ENCODE peak calls at places on chromosome 2, in ten cellular contexts. One of them, this sample, is unnamed.

GRCh38 chr2:234580686-234581085 is 83.8 kb upstream of the ARL4C start:
- DNase-seq in AG09319: no peak
- DNase-seq in fibroblast of the aortic adventitia: no peak
- DNase-seq in bronchial epithelial cell: no peak
- DNase-seq in naive thymus-derived CD8-positive, alpha-beta T cell: no peak
- DNase-seq in right atrium auricular region: no peak
- DNase-seq in AG08395: no peak
- DNase-seq in activated CD4-positive, CD25-positive, alpha-beta regulatory T cell: no peak
- DNase-seq in colonic mucosa: no peak
- DNase-seq in HEK293T: no peak
- DNase-seq in this sample: no peak

GRCh38 chr2:112020561-112020960 is 34.5 kb upstream of the TMEM87B start:
- DNase-seq in AG09319: no peak
- DNase-seq in fibroblast of the aortic adventitia: no peak
- DNase-seq in bronchial epithelial cell: no peak
- DNase-seq in naive thymus-derived CD8-positive, alpha-beta T cell: no peak
- DNase-seq in right atrium auricular region: no peak
- DNase-seq in AG08395: no peak
- DNase-seq in activated CD4-positive, CD25-positive, alpha-beta regulatory T cell: no peak
- DNase-seq in colonic mucosa: no peak
- DNase-seq in HEK293T: peak
- DNase-seq in this sample: no peak

GRCh38 chr2:9445089-9445488 is 21.6 kb downstream of the CPSF3 start:
- DNase-seq in AG09319: no peak
- DNase-seq in fibroblast of the aortic adventitia: no peak
- DNase-seq in bronchial epithelial cell: no peak
- DNase-seq in naive thymus-derived CD8-positive, alpha-beta T cell: no peak
- DNase-seq in right atrium auricular region: no peak
- DNase-seq in AG08395: no peak
- DNase-seq in activated CD4-positive, CD25-positive, alpha-beta regulatory T cell: no peak
- DNase-seq in colonic mucosa: no peak
- DNase-seq in HEK293T: no peak
- DNase-seq in this sample: no peak

GRCh38 chr2:186641807-186642321 is 52.0 kb upstream of the FAM171B start:
- DNase-seq in AG09319: peak
- DNase-seq in fibroblast of the aortic adventitia: peak
- DNase-seq in bronchial epithelial cell: peak
- DNase-seq in naive thymus-derived CD8-positive, alpha-beta T cell: peak
- DNase-seq in right atrium auricular region: no peak
- DNase-seq in AG08395: peak
- DNase-seq in activated CD4-positive, CD25-positive, alpha-beta regulatory T cell: no peak
- DNase-seq in colonic mucosa: peak
- DNase-seq in HEK293T: peak
- DNase-seq in this sample: peak

GRCh38 chr2:105100064-105100840 is 62.4 kb downstream of the MRPS9 start:
- DNase-seq in AG09319: no peak
- DNase-seq in fibroblast of the aortic adventitia: no peak
- DNase-seq in bronchial epithelial cell: peak
- DNase-seq in naive thymus-derived CD8-positive, alpha-beta T cell: no peak
- DNase-seq in right atrium auricular region: no peak
- DNase-seq in AG08395: no peak
- DNase-seq in activated CD4-positive, CD25-positive, alpha-beta regulatory T cell: no peak
- DNase-seq in colonic mucosa: no peak
- DNase-seq in HEK293T: no peak
- DNase-seq in this sample: no peak

GRCh38 chr2:222883420-222883819 is 22.6 kb downstream of the ACSL3 start:
- DNase-seq in AG09319: no peak
- DNase-seq in fibroblast of the aortic adventitia: peak
- DNase-seq in bronchial epithelial cell: no peak
- DNase-seq in naive thymus-derived CD8-positive, alpha-beta T cell: no peak
- DNase-seq in right atrium auricular region: no peak
- DNase-seq in AG08395: no peak
- DNase-seq in activated CD4-positive, CD25-positive, alpha-beta regulatory T cell: no peak
- DNase-seq in colonic mucosa: no peak
- DNase-seq in HEK293T: no peak
- DNase-seq in this sample: no peak

GRCh38 chr2:222239945-222240675 is 58.7 kb downstream of the PAX3 start:
- DNase-seq in AG09319: no peak
- DNase-seq in fibroblast of the aortic adventitia: no peak
- DNase-seq in bronchial epithelial cell: no peak
- DNase-seq in naive thymus-derived CD8-positive, alpha-beta T cell: no peak
- DNase-seq in right atrium auricular region: no peak
- DNase-seq in AG08395: no peak
- DNase-seq in activated CD4-positive, CD25-positive, alpha-beta regulatory T cell: no peak
- DNase-seq in colonic mucosa: no peak
- DNase-seq in HEK293T: peak
- DNase-seq in this sample: no peak

GRCh38 chr2:15279181-15279876 is 281.8 kb downstream of the NBAS start:
- DNase-seq in AG09319: no peak
- DNase-seq in fibroblast of the aortic adventitia: no peak
- DNase-seq in bronchial epithelial cell: no peak
- DNase-seq in naive thymus-derived CD8-positive, alpha-beta T cell: no peak
- DNase-seq in right atrium auricular region: no peak
- DNase-seq in AG08395: no peak
- DNase-seq in activated CD4-positive, CD25-positive, alpha-beta regulatory T cell: no peak
- DNase-seq in colonic mucosa: no peak
- DNase-seq in HEK293T: no peak
- DNase-seq in this sample: no peak

GRCh38 chr2:39024833-39025232 is 96.0 kb downstream of the SOS1 start:
- DNase-seq in AG09319: no peak
- DNase-seq in fibroblast of the aortic adventitia: peak
- DNase-seq in bronchial epithelial cell: peak
- DNase-seq in naive thymus-derived CD8-positive, alpha-beta T cell: no peak
- DNase-seq in right atrium auricular region: no peak
- DNase-seq in AG08395: no peak
- DNase-seq in activated CD4-positive, CD25-positive, alpha-beta regulatory T cell: no peak
- DNase-seq in colonic mucosa: no peak
- DNase-seq in HEK293T: no peak
- DNase-seq in this sample: no peak

GRCh38 chr2:9975328-9975727 is 23.8 kb downstream of the GRHL1 start:
- DNase-seq in AG09319: no peak
- DNase-seq in fibroblast of the aortic adventitia: peak
- DNase-seq in bronchial epithelial cell: peak
- DNase-seq in naive thymus-derived CD8-positive, alpha-beta T cell: no peak
- DNase-seq in right atrium auricular region: no peak
- DNase-seq in AG08395: no peak
- DNase-seq in activated CD4-positive, CD25-positive, alpha-beta regulatory T cell: no peak
- DNase-seq in colonic mucosa: no peak
- DNase-seq in HEK293T: no peak
- DNase-seq in this sample: no peak

GRCh38 chr2:20524412-20525040 is 77.7 kb downstream of the RHOB start:
- DNase-seq in AG09319: no peak
- DNase-seq in fibroblast of the aortic adventitia: no peak
- DNase-seq in bronchial epithelial cell: no peak
- DNase-seq in naive thymus-derived CD8-positive, alpha-beta T cell: no peak
- DNase-seq in right atrium auricular region: no peak
- DNase-seq in AG08395: no peak
- DNase-seq in activated CD4-positive, CD25-positive, alpha-beta regulatory T cell: no peak
- DNase-seq in colonic mucosa: no peak
- DNase-seq in HEK293T: no peak
- DNase-seq in this sample: peak

GRCh38 chr2:233426619-233427342 is 72.5 kb downstream of the DGKD start:
- DNase-seq in AG09319: peak
- DNase-seq in fibroblast of the aortic adventitia: peak
- DNase-seq in bronchial epithelial cell: peak
- DNase-seq in naive thymus-derived CD8-positive, alpha-beta T cell: no peak
- DNase-seq in right atrium auricular region: peak
- DNase-seq in AG08395: no peak
- DNase-seq in activated CD4-positive, CD25-positive, alpha-beta regulatory T cell: no peak
- DNase-seq in colonic mucosa: no peak
- DNase-seq in HEK293T: no peak
- DNase-seq in this sample: peak

GRCh38 chr2:219851801-219852481 is 224.5 kb downstream of the SLC4A3 start:
- DNase-seq in AG09319: no peak
- DNase-seq in fibroblast of the aortic adventitia: peak
- DNase-seq in bronchial epithelial cell: peak
- DNase-seq in naive thymus-derived CD8-positive, alpha-beta T cell: no peak
- DNase-seq in right atrium auricular region: no peak
- DNase-seq in AG08395: no peak
- DNase-seq in activated CD4-positive, CD25-positive, alpha-beta regulatory T cell: no peak
- DNase-seq in colonic mucosa: no peak
- DNase-seq in HEK293T: peak
- DNase-seq in this sample: no peak

GRCh38 chr2:16425462-16426336 is 239.9 kb downstream of the CYRIA start:
- DNase-seq in AG09319: no peak
- DNase-seq in fibroblast of the aortic adventitia: no peak
- DNase-seq in bronchial epithelial cell: peak
- DNase-seq in naive thymus-derived CD8-positive, alpha-beta T cell: no peak
- DNase-seq in right atrium auricular region: no peak
- DNase-seq in AG08395: no peak
- DNase-seq in activated CD4-positive, CD25-positive, alpha-beta regulatory T cell: no peak
- DNase-seq in colonic mucosa: peak
- DNase-seq in HEK293T: no peak
- DNase-seq in this sample: no peak

GRCh38 chr2:209121691-209122090 is 302.2 kb upstream of the MAP2 start:
- DNase-seq in AG09319: no peak
- DNase-seq in fibroblast of the aortic adventitia: no peak
- DNase-seq in bronchial epithelial cell: no peak
- DNase-seq in naive thymus-derived CD8-positive, alpha-beta T cell: no peak
- DNase-seq in right atrium auricular region: no peak
- DNase-seq in AG08395: no peak
- DNase-seq in activated CD4-positive, CD25-positive, alpha-beta regulatory T cell: no peak
- DNase-seq in colonic mucosa: no peak
- DNase-seq in HEK293T: no peak
- DNase-seq in this sample: no peak

GRCh38 chr2:159035790-159036411 is 67.5 kb downstream of the TANC1 start:
- DNase-seq in AG09319: no peak
- DNase-seq in fibroblast of the aortic adventitia: peak
- DNase-seq in bronchial epithelial cell: peak
- DNase-seq in naive thymus-derived CD8-positive, alpha-beta T cell: peak
- DNase-seq in right atrium auricular region: no peak
- DNase-seq in AG08395: no peak
- DNase-seq in activated CD4-positive, CD25-positive, alpha-beta regulatory T cell: no peak
- DNase-seq in colonic mucosa: peak
- DNase-seq in HEK293T: no peak
- DNase-seq in this sample: no peak

This sample was measured in ureter.